ENCODE peak calls at places on chromosomes 12 and 14, in five cellular contexts. I, J, E, X and P are unnamed samples.
A peak's percentile ranks its signal among the peaks of the same experiment; 100 is the strongest.

GRCh38 chr12:93425736-93426363 is 15.9 kb downstream of the UBE2N start:
- DNase-seq in E (no peak), J (no peak), X (no peak), I (no peak), P (no peak)

GRCh38 chr12:113474635-113475436 is 3.2 kb upstream of the LHX5 start:
- DNase-seq in J (no peak), X (no peak), I (no peak), E (no peak), P (no peak)

GRCh38 chr12:25997401-25997973 is 39.0 kb downstream of the RASSF8 start:
- DNase-seq in I (peak; percentile 96), E (no peak), X (no peak), J (peak; percentile 80), P (peak; percentile 97)

GRCh38 chr14:22084393-22085281 is 411.0 kb upstream of the OR4E1 start:
- DNase-seq in J (no peak), E (no peak), X (no peak), I (peak; percentile 38), P (peak; percentile 71)

GRCh38 chr14:65422093-65422834 is 9.7 kb downstream of the FUT8 start:
- DNase-seq in I (peak; percentile 52), E (no peak), J (no peak), X (no peak), P (no peak)

GRCh38 chr14:68476212-68476964 is 316.5 kb downstream of the ZFP36L1 start:
- DNase-seq in J (peak; percentile 96), I (peak; percentile 96), E (no peak), X (no peak), P (peak; percentile 95)

GRCh38 chr14:22251090-22251489 is 337.9 kb downstream of the DAD1 start:
- DNase-seq in J (no peak), X (no peak), E (no peak), I (no peak), P (no peak)

GRCh38 chr14:74974364-74975058 is 19.1 kb upstream of the PGF start:
- DNase-seq in J (no peak), I (no peak), E (no peak), X (peak; percentile 7), P (no peak)

GRCh38 chr12:102958830-102959176 is 1.3 kb downstream of the ASCL1 start:
- DNase-seq in I (no peak), E (no peak), X (no peak), J (no peak), P (no peak)

GRCh38 chr14:24952851-24953666 is 96.9 kb downstream of the STXBP6 start:
- DNase-seq in J (no peak), I (no peak), E (no peak), X (peak; percentile 49), P (no peak)
- TF ChIP-seq CTCF in J (no peak), I (no peak), E (no peak), X (no peak), P (no peak)

DNA sequence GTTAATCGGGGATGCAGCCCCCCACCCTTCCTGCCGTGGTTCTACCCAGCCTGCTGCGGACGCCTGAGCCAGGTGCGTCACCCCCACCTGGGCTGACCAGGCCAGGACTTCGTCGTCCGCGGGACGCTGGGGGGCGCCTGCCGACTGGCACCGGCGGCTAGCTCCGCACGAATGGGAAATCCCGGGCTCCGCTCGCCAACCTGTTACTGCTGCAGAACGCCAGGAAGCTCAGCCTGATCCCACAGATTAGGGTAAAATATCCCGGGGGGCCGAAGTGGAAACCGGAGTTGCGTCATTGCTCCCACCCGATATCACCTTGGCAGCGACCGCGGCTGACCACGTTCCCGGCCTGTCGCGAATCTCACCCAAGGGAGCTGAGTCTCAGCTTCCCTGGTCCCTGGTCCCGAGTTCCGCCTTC is 528 bp upstream of the VDR start:
- DNase-seq in J (peak; percentile 16), I (peak; percentile 21), X (peak; percentile 82), E (peak; percentile 90), P (no peak)
- TF ChIP-seq CTCF in J (peak; percentile 69), I (no peak), X (no peak), E (peak; percentile 26), P (no peak)

DNA sequence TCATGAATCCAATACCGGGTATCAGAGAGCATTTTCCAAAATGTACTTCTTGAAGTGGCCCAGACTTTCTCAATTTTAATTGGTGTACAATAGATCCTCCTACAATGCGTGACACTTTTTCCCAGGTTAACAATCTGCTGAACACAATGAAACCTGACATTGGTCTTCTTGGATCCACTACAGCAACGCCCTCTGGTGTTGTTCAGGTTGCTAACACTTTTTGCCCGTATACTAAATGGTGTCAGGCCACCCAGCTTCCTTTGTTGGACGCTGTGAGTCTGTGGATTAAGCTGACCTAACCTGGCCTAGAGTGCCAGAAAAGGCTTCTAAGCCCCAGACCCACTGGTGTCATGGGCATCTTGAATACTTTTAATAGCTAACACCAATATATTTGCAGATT is 89.2 kb downstream of the KCNK10 start:
- DNase-seq in J (no peak), I (no peak), E (no peak), X (peak; percentile 53), P (peak; percentile 9)
- TF ChIP-seq CTCF in J (peak; percentile 4), I (no peak), E (no peak), X (peak; percentile 43), P (peak; percentile 19)

DNA sequence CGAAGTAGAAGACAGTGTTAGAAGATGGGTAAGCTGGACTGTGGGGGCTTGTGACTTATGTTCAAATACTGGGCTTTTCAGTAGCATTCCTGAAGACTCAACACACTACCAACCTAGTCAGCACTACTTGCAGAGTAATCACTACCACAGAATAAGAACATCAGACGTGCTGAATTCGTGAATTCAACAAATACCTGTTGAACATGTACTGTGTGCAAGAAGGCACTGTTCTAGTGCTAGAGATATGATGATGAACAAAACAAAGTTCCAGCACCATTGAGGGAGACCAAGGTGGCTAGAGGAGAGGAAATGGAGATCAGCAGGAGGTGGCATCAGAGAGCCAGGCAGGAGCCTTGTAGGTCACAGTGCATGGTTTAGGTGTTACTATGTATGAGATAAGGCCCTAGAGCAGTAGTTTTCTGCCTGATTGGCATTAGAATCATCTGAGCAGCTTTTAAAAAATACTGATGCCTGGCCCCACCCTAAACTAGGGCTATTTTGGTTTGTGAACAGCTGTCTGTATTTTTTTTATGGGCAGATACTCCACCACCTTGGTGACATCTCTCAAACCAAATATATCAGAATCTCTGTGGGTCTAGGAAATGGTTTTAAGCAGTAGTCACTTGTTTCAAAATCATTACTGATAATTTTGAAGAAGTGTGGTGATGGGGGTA is 26.8 kb downstream of the FERMT2 start:
- DNase-seq in I (no peak), X (no peak), E (no peak), J (no peak), P (no peak)
- TF ChIP-seq CTCF in I (no peak), X (no peak), E (no peak), J (peak; percentile 16), P (no peak)

GRCh38 chr12:49487605-49488004 is 51.2 kb upstream of the KCNH3 start:
- DNase-seq in I (peak; percentile 62), E (no peak), X (no peak), J (no peak), P (no peak)

GRCh38 chr12:49491823-49492222 is 47.0 kb upstream of the KCNH3 start:
- DNase-seq in X (no peak), E (no peak), J (no peak), I (peak; percentile 77), P (peak; percentile 61)

GRCh38 chr12:49489154-49489553 is 49.7 kb upstream of the KCNH3 start:
- DNase-seq in X (no peak), I (no peak), J (no peak), E (no peak), P (no peak)

DNA sequence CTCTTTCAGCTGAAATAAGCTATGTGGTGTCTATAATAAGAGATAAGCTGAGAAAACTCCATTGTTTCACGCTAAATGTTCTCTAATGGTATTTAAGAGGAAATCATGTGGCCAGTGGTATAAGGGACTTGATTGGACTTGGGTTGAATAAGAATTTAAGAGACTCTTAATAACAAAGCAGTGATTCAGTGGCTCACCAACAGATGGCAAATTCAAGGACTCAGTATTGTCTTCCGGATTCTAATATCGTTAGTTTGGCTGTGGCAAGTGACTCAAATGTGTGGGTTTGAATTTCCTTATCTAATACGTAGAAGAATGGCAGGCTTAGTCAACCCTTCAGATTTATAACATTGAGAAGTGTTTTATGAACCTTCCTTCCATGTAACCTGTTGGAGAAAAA is 49.1 kb upstream of the KCNH3 start:
- DNase-seq in I (peak; percentile 99), J (peak; percentile 63), E (no peak), X (no peak), P (peak; percentile 91)
- TF ChIP-seq CTCF in I (peak; percentile 30), J (no peak), E (no peak), X (no peak), P (peak; percentile 47)

GRCh38 chr14:96264850-96265249 is 8.8 kb downstream of the BDKRB1 start:
- DNase-seq in I (peak; percentile 36), E (no peak), X (peak; percentile 30), J (no peak), P (peak; percentile 63)
- TF ChIP-seq CTCF in I (peak; percentile 61), E (peak; percentile 26), X (no peak), J (peak; percentile 10), P (peak; percentile 65)

DNA sequence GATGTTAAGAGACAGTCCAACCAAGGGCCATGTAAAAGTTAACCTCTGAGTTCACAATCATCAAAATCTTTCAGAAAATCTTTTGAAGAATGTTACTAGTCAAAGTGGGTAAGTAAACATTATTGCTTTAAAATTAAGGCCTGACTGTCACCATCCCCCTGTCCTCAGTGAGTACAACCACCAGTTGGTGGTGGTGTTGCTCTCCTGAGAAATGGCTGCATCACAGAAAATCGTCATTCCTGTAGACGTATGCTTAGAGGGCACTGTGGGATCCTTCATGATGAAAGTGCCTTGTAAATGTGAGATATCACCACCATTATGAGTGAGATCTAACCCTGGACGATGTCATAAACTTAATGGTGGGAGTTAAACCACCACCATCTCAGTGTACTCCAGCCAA is 451.2 kb downstream of the RPS29 start:
- DNase-seq in I (no peak), E (no peak), X (peak; percentile 12), J (no peak), P (no peak)
- TF ChIP-seq CTCF in I (no peak), E (no peak), X (no peak), J (no peak), P (no peak)